ENCODE peak calls at places on chromosomes 12 and 14, in eight cellular contexts. One of them, this sample, is unnamed.

GRCh38 chr12:132099739-132100138 is 44.4 kb downstream of the DDX51 start:
- DNase-seq in GM12865: no peak
- DNase-seq in WTC11: no peak
- DNase-seq in left lung: no peak
- DNase-seq in fibroblast of mammary gland: no peak
- DNase-seq in MCF 10A: no peak
- DNase-seq in vagina: no peak
- DNase-seq in RWPE2: no peak
- DNase-seq in this sample: no peak

GRCh38 chr12:93080452-93080851 is 151.4 kb upstream of the EEA1 start:
- DNase-seq in GM12865: no peak
- DNase-seq in WTC11: peak; percentile 26
- DNase-seq in left lung: no peak
- DNase-seq in fibroblast of mammary gland: no peak
- DNase-seq in MCF 10A: no peak
- DNase-seq in vagina: no peak
- DNase-seq in RWPE2: no peak
- DNase-seq in this sample: no peak

GRCh38 chr12:107765316-107765715 is 4.4 kb upstream of the PRDM4 start:
- DNase-seq in GM12865: no peak
- DNase-seq in WTC11: no peak
- DNase-seq in left lung: no peak
- DNase-seq in fibroblast of mammary gland: no peak
- DNase-seq in MCF 10A: no peak
- DNase-seq in vagina: no peak
- DNase-seq in RWPE2: no peak
- DNase-seq in this sample: no peak

GRCh38 chr14:69050235-69051184 is 71.4 kb upstream of the ACTN1 start:
- DNase-seq in GM12865: no peak
- DNase-seq in WTC11: no peak
- DNase-seq in left lung: no peak
- DNase-seq in fibroblast of mammary gland: no peak
- DNase-seq in MCF 10A: no peak
- DNase-seq in vagina: no peak
- DNase-seq in RWPE2: no peak
- DNase-seq in this sample: no peak

GRCh38 chr14:89267163-89267562 is 149.9 kb downstream of the FOXN3 start:
- DNase-seq in GM12865: no peak
- DNase-seq in WTC11: peak; percentile 27
- DNase-seq in left lung: no peak
- DNase-seq in fibroblast of mammary gland: no peak
- DNase-seq in MCF 10A: no peak
- DNase-seq in vagina: no peak
- DNase-seq in RWPE2: no peak
- DNase-seq in this sample: no peak

GRCh38 chr14:98960617-98961013 is 311.4 kb downstream of the BCL11B start:
- DNase-seq in GM12865: no peak
- DNase-seq in WTC11: no peak
- DNase-seq in left lung: no peak
- DNase-seq in fibroblast of mammary gland: no peak
- DNase-seq in MCF 10A: no peak
- DNase-seq in vagina: no peak
- DNase-seq in RWPE2: no peak
- DNase-seq in this sample: no peak

GRCh38 chr12:120234643-120235368 is 30.7 kb downstream of the PXN start:
- DNase-seq in GM12865: peak; percentile 50
- DNase-seq in WTC11: peak; percentile 36
- DNase-seq in left lung: peak; percentile 78
- DNase-seq in fibroblast of mammary gland: peak; percentile 100
- DNase-seq in MCF 10A: peak; percentile 92
- DNase-seq in vagina: no peak
- DNase-seq in RWPE2: no peak
- DNase-seq in this sample: no peak

GRCh38 chr12:113146999-113147398 is 2.5 kb upstream of the CFAP73 start:
- DNase-seq in GM12865: no peak
- DNase-seq in WTC11: no peak
- DNase-seq in left lung: no peak
- DNase-seq in fibroblast of mammary gland: no peak
- DNase-seq in MCF 10A: no peak
- DNase-seq in vagina: no peak
- DNase-seq in RWPE2: no peak
- DNase-seq in this sample: no peak

GRCh38 chr14:21917699-21918436 is 244.2 kb upstream of the OR4E1 start:
- DNase-seq in GM12865: peak; percentile 61
- DNase-seq in WTC11: peak; percentile 31
- DNase-seq in left lung: no peak
- DNase-seq in fibroblast of mammary gland: peak; percentile 52
- DNase-seq in MCF 10A: peak; percentile 46
- DNase-seq in vagina: no peak
- DNase-seq in RWPE2: no peak
- DNase-seq in this sample: no peak

GRCh38 chr14:21915814-21916213 is 242.2 kb upstream of the OR4E1 start:
- DNase-seq in GM12865: no peak
- DNase-seq in WTC11: no peak
- DNase-seq in left lung: no peak
- DNase-seq in fibroblast of mammary gland: no peak
- DNase-seq in MCF 10A: peak; percentile 17
- DNase-seq in vagina: no peak
- DNase-seq in RWPE2: no peak
- DNase-seq in this sample: no peak

GRCh38 chr14:21910260-21910659 is 236.6 kb upstream of the OR4E1 start:
- DNase-seq in GM12865: no peak
- DNase-seq in WTC11: no peak
- DNase-seq in left lung: no peak
- DNase-seq in fibroblast of mammary gland: no peak
- DNase-seq in MCF 10A: no peak
- DNase-seq in vagina: no peak
- DNase-seq in RWPE2: no peak
- DNase-seq in this sample: no peak

GRCh38 chr14:21911877-21912276 is 238.3 kb upstream of the OR4E1 start:
- DNase-seq in GM12865: no peak
- DNase-seq in WTC11: no peak
- DNase-seq in left lung: no peak
- DNase-seq in fibroblast of mammary gland: no peak
- DNase-seq in MCF 10A: no peak
- DNase-seq in vagina: no peak
- DNase-seq in RWPE2: no peak
- DNase-seq in this sample: no peak

DNA sequence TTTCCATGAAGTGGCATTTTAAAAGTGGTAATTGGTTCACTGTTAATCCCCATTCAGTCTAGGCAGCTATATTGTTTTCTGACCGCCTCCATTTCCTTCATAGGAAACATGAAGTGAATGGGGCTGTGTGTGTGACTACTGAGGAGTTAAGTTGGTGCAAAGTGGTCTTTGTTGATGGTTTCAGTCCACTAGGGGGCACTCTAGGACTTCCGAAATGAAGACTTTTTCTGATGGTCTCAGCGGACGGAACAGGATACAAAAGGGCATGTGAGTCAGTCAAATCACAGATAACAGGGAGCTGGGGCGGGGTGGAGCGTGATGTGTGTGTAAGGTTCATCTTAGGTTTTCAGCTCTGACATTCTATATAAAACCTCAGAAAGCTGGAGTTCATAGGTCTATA is 240.1 kb upstream of the OR4E1 start:
- DNase-seq in GM12865: peak; percentile 86
- DNase-seq in WTC11: peak; percentile 76
- DNase-seq in left lung: no peak
- DNase-seq in fibroblast of mammary gland: peak; percentile 71
- DNase-seq in MCF 10A: peak; percentile 69
- DNase-seq in vagina: no peak
- DNase-seq in RWPE2: no peak
- DNase-seq in this sample: no peak
- TF ChIP-seq CTCF in GM12865: peak; percentile 74
- TF ChIP-seq CTCF in WTC11: peak; percentile 72
- TF ChIP-seq CTCF in left lung: peak; percentile 48
- TF ChIP-seq CTCF in fibroblast of mammary gland: peak; percentile 65
- TF ChIP-seq CTCF in MCF 10A: peak; percentile 56
- TF ChIP-seq CTCF in vagina: no peak
- TF ChIP-seq CTCF in RWPE2: peak; percentile 81
- TF ChIP-seq CTCF in this sample: peak; percentile 65

GRCh38 chr14:77031680-77032482 is 3.4 kb upstream of the IRF2BPL start:
- DNase-seq in GM12865: no peak
- DNase-seq in WTC11: no peak
- DNase-seq in left lung: no peak
- DNase-seq in fibroblast of mammary gland: peak; percentile 80
- DNase-seq in MCF 10A: no peak
- DNase-seq in vagina: no peak
- DNase-seq in RWPE2: no peak
- DNase-seq in this sample: no peak

GRCh38 chr14:77032483-77032853 is 4.0 kb upstream of the IRF2BPL start:
- DNase-seq in GM12865: no peak
- DNase-seq in WTC11: no peak
- DNase-seq in left lung: no peak
- DNase-seq in fibroblast of mammary gland: no peak
- DNase-seq in MCF 10A: no peak
- DNase-seq in vagina: no peak
- DNase-seq in RWPE2: peak; percentile 55
- DNase-seq in this sample: no peak

GRCh38 chr14:77035267-77035666 is 6.8 kb upstream of the IRF2BPL start:
- DNase-seq in GM12865: no peak
- DNase-seq in WTC11: no peak
- DNase-seq in left lung: no peak
- DNase-seq in fibroblast of mammary gland: no peak
- DNase-seq in MCF 10A: no peak
- DNase-seq in vagina: no peak
- DNase-seq in RWPE2: no peak
- DNase-seq in this sample: no peak

GRCh38 chr14:77033622-77034521 is 5.4 kb upstream of the IRF2BPL start:
- DNase-seq in GM12865: peak; percentile 95
- DNase-seq in WTC11: peak; percentile 95
- DNase-seq in left lung: peak; percentile 91
- DNase-seq in fibroblast of mammary gland: peak; percentile 70
- DNase-seq in MCF 10A: peak; percentile 90
- DNase-seq in vagina: no peak
- DNase-seq in RWPE2: peak; percentile 93
- DNase-seq in this sample: peak; percentile 74

DNA sequence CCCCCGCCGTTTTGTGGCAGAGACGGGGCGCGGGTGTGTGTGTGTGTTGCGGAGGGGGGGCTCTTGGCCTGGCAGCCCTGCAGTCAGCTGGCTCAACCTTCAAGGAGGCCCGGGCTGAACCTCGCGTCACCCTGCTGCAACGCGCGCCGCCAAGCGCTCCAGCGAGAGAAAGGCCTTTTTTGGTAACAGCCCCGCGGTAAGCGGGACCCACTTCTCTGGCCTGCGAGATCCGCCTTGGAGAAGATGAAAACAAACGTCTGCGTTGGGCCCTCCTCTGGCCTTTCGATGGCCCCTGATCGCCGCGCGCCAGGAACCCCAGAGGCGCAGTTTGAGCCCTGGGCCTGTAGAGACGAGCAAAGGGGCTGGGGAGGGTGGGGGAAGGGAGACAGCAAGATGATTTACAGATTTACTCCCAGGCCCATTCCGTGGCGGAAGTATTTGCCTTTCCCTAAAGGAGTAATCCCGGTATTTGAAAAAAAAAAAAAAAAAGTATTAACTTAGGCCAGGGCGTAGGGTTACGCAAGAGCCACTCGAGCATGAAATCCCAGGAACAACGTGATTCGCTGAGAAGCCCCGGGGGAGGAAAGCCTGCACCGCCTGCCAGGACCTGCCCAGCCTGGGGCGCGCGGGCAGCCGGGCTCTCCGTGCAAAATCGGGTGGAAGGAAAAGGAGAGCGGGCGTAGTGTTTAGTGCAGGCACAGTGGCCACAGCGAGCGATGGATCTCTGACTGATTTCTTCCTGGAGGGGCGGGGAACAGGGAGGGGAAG is 4.5 kb upstream of the IRF2BPL start:
- DNase-seq in GM12865: peak; percentile 86
- DNase-seq in WTC11: peak; percentile 77
- DNase-seq in left lung: peak; percentile 93
- DNase-seq in fibroblast of mammary gland: peak; percentile 99
- DNase-seq in MCF 10A: peak; percentile 99
- DNase-seq in vagina: no peak
- DNase-seq in RWPE2: peak; percentile 100
- DNase-seq in this sample: peak; percentile 85
- TF ChIP-seq CTCF in GM12865: peak; percentile 0
- TF ChIP-seq CTCF in WTC11: no peak
- TF ChIP-seq CTCF in left lung: peak; percentile 21
- TF ChIP-seq CTCF in fibroblast of mammary gland: no peak
- TF ChIP-seq CTCF in MCF 10A: no peak
- TF ChIP-seq CTCF in vagina: no peak
- TF ChIP-seq CTCF in RWPE2: peak; percentile 40
- TF ChIP-seq CTCF in this sample: no peak

GRCh38 chr14:96511146-96511545 is 9.0 kb downstream of the PAPOLA start:
- DNase-seq in GM12865: no peak
- DNase-seq in WTC11: no peak
- DNase-seq in left lung: no peak
- DNase-seq in fibroblast of mammary gland: no peak
- DNase-seq in MCF 10A: no peak
- DNase-seq in vagina: no peak
- DNase-seq in RWPE2: no peak
- DNase-seq in this sample: no peak

GRCh38 chr14:96512122-96512521 is 9.9 kb downstream of the PAPOLA start:
- DNase-seq in GM12865: no peak
- DNase-seq in WTC11: no peak
- DNase-seq in left lung: no peak
- DNase-seq in fibroblast of mammary gland: no peak
- DNase-seq in MCF 10A: no peak
- DNase-seq in vagina: no peak
- DNase-seq in RWPE2: no peak
- DNase-seq in this sample: no peak

GRCh38 chr14:96512602-96513397 is 10.6 kb downstream of the PAPOLA start:
- DNase-seq in GM12865: no peak
- DNase-seq in WTC11: no peak
- DNase-seq in left lung: no peak
- DNase-seq in fibroblast of mammary gland: no peak
- DNase-seq in MCF 10A: no peak
- DNase-seq in vagina: no peak
- DNase-seq in RWPE2: no peak
- DNase-seq in this sample: no peak

GRCh38 chr14:96509457-96510090 is 7.4 kb downstream of the PAPOLA start:
- DNase-seq in GM12865: peak; percentile 60
- DNase-seq in WTC11: no peak
- DNase-seq in left lung: no peak
- DNase-seq in fibroblast of mammary gland: no peak
- DNase-seq in MCF 10A: no peak
- DNase-seq in vagina: no peak
- DNase-seq in RWPE2: no peak
- DNase-seq in this sample: no peak

DNA sequence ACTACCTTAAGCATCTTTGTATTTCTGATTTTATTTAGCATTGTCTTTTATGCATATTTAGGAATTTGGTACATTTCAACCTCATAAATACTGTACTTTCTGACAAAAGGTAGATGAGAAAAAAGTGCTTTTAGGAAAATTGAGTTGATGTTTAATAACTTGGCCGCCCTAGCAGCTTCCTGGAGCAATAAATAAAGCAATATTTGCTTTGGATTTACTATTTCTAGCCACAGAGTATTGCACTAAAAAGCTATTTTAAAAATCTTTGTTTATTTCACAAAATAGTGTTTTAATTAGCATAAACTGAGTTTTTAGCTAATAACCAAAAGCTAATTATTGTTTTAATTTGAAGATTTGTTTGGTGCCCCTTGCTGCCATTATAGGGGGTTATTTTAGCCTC is 9.5 kb downstream of the PAPOLA start:
- DNase-seq in GM12865: no peak
- DNase-seq in WTC11: no peak
- DNase-seq in left lung: no peak
- DNase-seq in fibroblast of mammary gland: no peak
- DNase-seq in MCF 10A: no peak
- DNase-seq in vagina: no peak
- DNase-seq in RWPE2: no peak
- DNase-seq in this sample: no peak
- TF ChIP-seq CTCF in GM12865: no peak
- TF ChIP-seq CTCF in WTC11: no peak
- TF ChIP-seq CTCF in left lung: no peak
- TF ChIP-seq CTCF in fibroblast of mammary gland: no peak
- TF ChIP-seq CTCF in MCF 10A: no peak
- TF ChIP-seq CTCF in vagina: no peak
- TF ChIP-seq CTCF in RWPE2: no peak
- TF ChIP-seq CTCF in this sample: no peak

GRCh38 chr12:27236498-27236897 is 7.6 kb upstream of the STK38L start:
- DNase-seq in GM12865: peak; percentile 47
- DNase-seq in WTC11: no peak
- DNase-seq in left lung: no peak
- DNase-seq in fibroblast of mammary gland: peak; percentile 51
- DNase-seq in MCF 10A: no peak
- DNase-seq in vagina: no peak
- DNase-seq in RWPE2: no peak
- DNase-seq in this sample: no peak

GRCh38 chr12:27229367-27229766 is 14.7 kb upstream of the STK38L start:
- DNase-seq in GM12865: no peak
- DNase-seq in WTC11: no peak
- DNase-seq in left lung: no peak
- DNase-seq in fibroblast of mammary gland: no peak
- DNase-seq in MCF 10A: no peak
- DNase-seq in vagina: no peak
- DNase-seq in RWPE2: no peak
- DNase-seq in this sample: no peak

GRCh38 chr12:27237790-27238771 is 6.0 kb upstream of the STK38L start:
- DNase-seq in GM12865: peak; percentile 65
- DNase-seq in WTC11: no peak
- DNase-seq in left lung: no peak
- DNase-seq in fibroblast of mammary gland: peak; percentile 25
- DNase-seq in MCF 10A: no peak
- DNase-seq in vagina: no peak
- DNase-seq in RWPE2: no peak
- DNase-seq in this sample: no peak

GRCh38 chr12:27233814-27234213 is 10.3 kb upstream of the STK38L start:
- DNase-seq in GM12865: no peak
- DNase-seq in WTC11: peak; percentile 23
- DNase-seq in left lung: no peak
- DNase-seq in fibroblast of mammary gland: no peak
- DNase-seq in MCF 10A: no peak
- DNase-seq in vagina: no peak
- DNase-seq in RWPE2: no peak
- DNase-seq in this sample: no peak
- TF ChIP-seq CTCF in GM12865: peak; percentile 10
- TF ChIP-seq CTCF in WTC11: peak; percentile 9
- TF ChIP-seq CTCF in left lung: no peak
- TF ChIP-seq CTCF in fibroblast of mammary gland: peak; percentile 16
- TF ChIP-seq CTCF in MCF 10A: no peak
- TF ChIP-seq CTCF in vagina: no peak
- TF ChIP-seq CTCF in RWPE2: no peak
- TF ChIP-seq CTCF in this sample: peak; percentile 18

This sample was measured in mesothelial cell of epicardium.